ENCODE peak calls at places on chromosomes 6 and 20, in ten cellular contexts. M is glutamatergic neuron, T is tibial artery, Q is astrocyte of the cerebellum, N is GM12878, C is GM20000, L is AG10803, P is cardiac muscle cell, D is bronchial epithelial cell, W is AG04450. Y is an unnamed sample.
A peak's percentile ranks its signal among the peaks of the same experiment; 100 is the strongest.

GRCh38 chr6:20564269-20564668 is 30.0 kb downstream of the CDKAL1 start:
- DNase-seq in W (no peak), N (no peak), Q (peak; percentile 20), M (no peak), D (peak; percentile 20), C (peak; percentile 26), P (peak; percentile 52), T (no peak), L (peak; percentile 23), Y (no peak)

GRCh38 chr6:4870821-4871494 is 94.8 kb downstream of the CDYL start:
- DNase-seq in T (no peak), N (no peak), L (peak; percentile 35), W (no peak), D (peak; percentile 17), M (no peak), Q (no peak), C (no peak), P (no peak), Y (no peak)

GRCh38 chr6:137738197-137738596 is 128.9 kb upstream of the TNFAIP3 start:
- DNase-seq in W (no peak), C (no peak), L (peak; percentile 56), T (no peak), Q (peak; percentile 53), P (peak; percentile 74), N (no peak), D (peak; percentile 68), M (no peak), Y (no peak)

GRCh38 chr20:5173763-5174162 is 47.0 kb downstream of the CDS2 start:
- DNase-seq in P (no peak), W (no peak), L (no peak), Q (no peak), D (no peak), M (no peak), T (no peak), N (no peak), C (no peak), Y (no peak)

GRCh38 chr6:80226699-80227098 is 120.2 kb downstream of the BCKDHB start:
- DNase-seq in W (no peak), T (no peak), N (no peak), Q (no peak), L (no peak), C (no peak), M (no peak), P (no peak), D (no peak), Y (no peak)

GRCh38 chr6:105587349-105588115 is 184.7 kb upstream of the PREP start:
- DNase-seq in M (no peak), T (no peak), D (peak; percentile 70), P (no peak), W (no peak), C (no peak), Q (no peak), N (no peak), L (peak; percentile 97), Y (no peak)

GRCh38 chr6:71326611-71327010 is 38.0 kb downstream of the OGFRL1 start:
- DNase-seq in P (no peak), D (no peak), M (no peak), L (peak; percentile 11), Q (no peak), C (no peak), W (no peak), T (no peak), N (no peak), Y (no peak)

GRCh38 chr6:44044154-44044539 is 83.1 kb downstream of the MRPL14 start:
- DNase-seq in N (no peak), D (no peak), L (no peak), T (no peak), W (no peak), P (no peak), Q (no peak), M (no peak), C (no peak), Y (peak; percentile 12)

GRCh38 chr20:53210041-53210440 is 237.9 kb downstream of the TSHZ2 start:
- DNase-seq in N (no peak), D (no peak), Q (no peak), P (no peak), C (no peak), W (no peak), M (no peak), L (no peak), T (no peak), Y (no peak)

GRCh38 chr20:53212018-53212417 is 239.9 kb downstream of the TSHZ2 start:
- DNase-seq in L (no peak), T (no peak), Q (no peak), C (no peak), N (no peak), D (no peak), P (no peak), W (no peak), M (no peak), Y (no peak)

GRCh38 chr20:53205046-53205445 is 232.9 kb downstream of the TSHZ2 start:
- DNase-seq in N (no peak), T (no peak), P (no peak), Q (no peak), M (no peak), W (no peak), L (no peak), D (no peak), C (no peak), Y (no peak)

GRCh38 chr20:53210931-53211330 is 238.8 kb downstream of the TSHZ2 start:
- DNase-seq in N (no peak), M (no peak), L (no peak), Q (no peak), T (no peak), C (no peak), W (no peak), D (no peak), P (no peak), Y (no peak)

DNA sequence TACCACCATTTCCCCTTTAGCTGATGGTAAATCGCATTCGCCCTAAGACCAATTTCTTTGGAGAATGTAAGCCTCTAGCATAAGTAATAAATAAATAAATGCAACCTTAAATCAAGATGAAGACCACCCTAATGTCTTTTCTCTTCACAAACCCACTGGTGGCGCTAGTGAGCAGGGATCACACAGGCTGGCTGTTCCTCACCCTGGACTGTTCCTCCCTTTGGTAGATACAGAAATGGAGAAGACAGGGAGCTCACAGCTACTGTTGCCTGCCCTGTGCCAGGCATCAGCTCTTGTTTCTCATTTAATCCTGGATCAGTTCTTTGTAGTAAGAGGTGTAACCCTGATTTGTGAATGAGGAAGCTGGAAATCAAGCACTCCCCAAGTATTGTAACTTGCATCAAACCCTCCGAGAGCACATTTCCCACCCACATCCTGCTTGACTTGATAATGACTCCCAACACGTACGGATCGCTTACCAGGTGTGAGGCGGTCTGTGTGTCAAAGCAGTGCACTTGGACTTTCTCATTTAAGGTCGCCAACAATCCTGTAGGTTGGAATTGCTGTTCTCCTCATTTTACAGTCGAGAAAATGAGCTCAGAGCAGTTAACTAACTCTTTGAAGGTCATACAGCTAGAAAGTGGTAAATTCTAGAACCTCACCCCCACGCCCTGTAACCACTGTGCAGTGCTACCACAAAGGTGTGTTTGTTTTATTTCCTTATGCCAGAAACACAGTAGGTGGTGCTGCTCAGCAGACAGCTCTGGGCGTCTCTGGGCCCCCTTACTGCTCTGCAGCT is 236.2 kb downstream of the TSHZ2 start:
- DNase-seq in N (no peak), D (no peak), W (no peak), L (no peak), T (no peak), M (peak; percentile 58), Q (no peak), C (no peak), P (no peak), Y (peak; percentile 14)
- TF ChIP-seq CTCF in N (no peak), D (no peak), W (no peak), L (no peak), T (no peak), M (peak; percentile 48), Q (no peak), C (no peak), P (no peak), Y (peak; percentile 28)

GRCh38 chr6:53918854-53919253 is 124.0 kb downstream of the LRRC1 start:
- DNase-seq in T (no peak), N (no peak), W (no peak), L (no peak), Q (no peak), P (no peak), C (no peak), M (no peak), D (no peak), Y (no peak)
- TF ChIP-seq CTCF in T (no peak), N (no peak), W (no peak), L (no peak), Q (no peak), P (no peak), C (no peak), M (no peak), D (no peak), Y (no peak)

DNA sequence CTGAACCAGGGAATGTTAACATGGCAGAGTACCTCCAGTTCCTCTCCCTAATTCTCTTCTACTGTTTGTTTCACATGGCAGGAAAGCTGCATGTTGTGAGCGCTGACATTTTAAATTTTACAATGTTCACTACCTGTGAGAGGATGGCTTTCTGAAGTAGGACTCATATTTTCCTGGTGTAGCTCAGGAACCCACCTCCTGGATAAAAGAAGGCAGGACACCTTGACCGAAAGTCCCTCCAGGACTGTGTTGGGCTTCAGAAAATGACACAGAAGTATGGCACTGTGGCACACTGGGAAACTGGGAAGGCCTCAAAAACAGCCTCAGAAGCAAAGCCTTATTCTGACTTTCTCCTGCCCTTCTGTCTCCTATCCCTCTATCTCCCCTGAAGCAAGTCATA is 33.3 kb downstream of the PTPRK start:
- DNase-seq in L (no peak), N (no peak), M (no peak), T (no peak), W (no peak), D (no peak), P (no peak), C (no peak), Q (no peak), Y (no peak)
- TF ChIP-seq CTCF in L (peak; percentile 18), N (no peak), M (peak; percentile 33), T (no peak), W (peak; percentile 30), D (peak; percentile 29), P (peak; percentile 28), C (no peak), Q (peak; percentile 41), Y (peak; percentile 44)

GRCh38 chr6:15460110-15460727 is 202.6 kb downstream of the DTNBP1 start:
- DNase-seq in N (no peak), M (no peak), W (no peak), P (no peak), L (peak; percentile 26), Q (no peak), T (no peak), C (no peak), D (no peak), Y (no peak)

GRCh38 chr6:15462717-15463525 is 199.9 kb downstream of the DTNBP1 start:
- DNase-seq in Q (peak; percentile 60), N (no peak), P (peak; percentile 46), D (no peak), T (no peak), W (no peak), M (no peak), L (peak; percentile 71), C (no peak), Y (no peak)

GRCh38 chr6:15465212-15465611 is 197.6 kb downstream of the DTNBP1 start:
- DNase-seq in T (no peak), W (no peak), C (no peak), Q (no peak), L (no peak), P (no peak), M (no peak), N (no peak), D (no peak), Y (no peak)

GRCh38 chr6:15461127-15461944 is 201.5 kb downstream of the DTNBP1 start:
- DNase-seq in P (no peak), Q (no peak), M (no peak), C (no peak), N (no peak), L (no peak), T (no peak), W (no peak), D (peak; percentile 44), Y (no peak)

GRCh38 chr6:15464211-15464725 is 198.6 kb downstream of the DTNBP1 start:
- DNase-seq in L (peak; percentile 17), N (no peak), M (no peak), P (no peak), T (no peak), W (no peak), Q (no peak), C (peak; percentile 53), D (no peak), Y (no peak)
- TF ChIP-seq CTCF in L (peak; percentile 53), N (peak; percentile 60), M (peak; percentile 64), P (peak; percentile 63), T (peak; percentile 23), W (peak; percentile 59), Q (peak; percentile 60), C (peak; percentile 64), D (peak; percentile 74), Y (peak; percentile 60)